ENCODE peak calls at places on chromosomes 5 and 9, in seven cellular contexts. One of them, this sample, is unnamed.

GRCh38 chr5:71830626-71831539 is 111.8 kb downstream of the CARTPT start:
- DNase-seq in adrenal gland: peak; percentile 88
- DNase-seq in D721Med: no peak
- DNase-seq in RWPE1: peak; percentile 48
- DNase-seq in DND-41: no peak
- DNase-seq in spleen: no peak
- DNase-seq in fibroblast of mammary gland: peak; percentile 87
- DNase-seq in this sample: no peak

GRCh38 chr5:123303802-123304201 is 119.4 kb downstream of the CEP120 start:
- DNase-seq in adrenal gland: no peak
- DNase-seq in D721Med: no peak
- DNase-seq in RWPE1: no peak
- DNase-seq in DND-41: no peak
- DNase-seq in spleen: no peak
- DNase-seq in fibroblast of mammary gland: no peak
- DNase-seq in this sample: no peak

GRCh38 chr5:115815693-115816225 is 700 bp downstream of the CDO1 start:
- DNase-seq in adrenal gland: peak; percentile 21
- DNase-seq in D721Med: no peak
- DNase-seq in RWPE1: no peak
- DNase-seq in DND-41: no peak
- DNase-seq in spleen: no peak
- DNase-seq in fibroblast of mammary gland: peak; percentile 21
- DNase-seq in this sample: no peak

GRCh38 chr9:131580358-131580757 is 35.0 kb downstream of the PRRT1B start:
- DNase-seq in adrenal gland: no peak
- DNase-seq in D721Med: no peak
- DNase-seq in RWPE1: no peak
- DNase-seq in DND-41: no peak
- DNase-seq in spleen: no peak
- DNase-seq in fibroblast of mammary gland: no peak
- DNase-seq in this sample: no peak

GRCh38 chr5:149174847-149175234 is 33.5 kb downstream of the ABLIM3 start:
- DNase-seq in adrenal gland: no peak
- DNase-seq in D721Med: no peak
- DNase-seq in RWPE1: no peak
- DNase-seq in DND-41: no peak
- DNase-seq in spleen: no peak
- DNase-seq in fibroblast of mammary gland: peak; percentile 59
- DNase-seq in this sample: no peak

GRCh38 chr5:136020383-136021015 is 8.3 kb upstream of the TGFBI start:
- DNase-seq in adrenal gland: no peak
- DNase-seq in D721Med: no peak
- DNase-seq in RWPE1: peak; percentile 98
- DNase-seq in DND-41: no peak
- DNase-seq in spleen: no peak
- DNase-seq in fibroblast of mammary gland: peak; percentile 99
- DNase-seq in this sample: no peak

GRCh38 chr9:83444110-83444509 is 94.1 kb downstream of the FRMD3 start:
- DNase-seq in adrenal gland: peak; percentile 63
- DNase-seq in D721Med: no peak
- DNase-seq in RWPE1: no peak
- DNase-seq in DND-41: no peak
- DNase-seq in spleen: no peak
- DNase-seq in fibroblast of mammary gland: peak; percentile 40
- DNase-seq in this sample: no peak

GRCh38 chr5:150406120-150407096 is 6.3 kb downstream of the CD74 start:
- DNase-seq in adrenal gland: no peak
- DNase-seq in D721Med: no peak
- DNase-seq in RWPE1: no peak
- DNase-seq in DND-41: no peak
- DNase-seq in spleen: no peak
- DNase-seq in fibroblast of mammary gland: no peak
- DNase-seq in this sample: no peak

GRCh38 chr9:35814106-35814840 is 569 bp downstream of the HINT2 start:
- DNase-seq in adrenal gland: peak; percentile 81
- DNase-seq in D721Med: no peak
- DNase-seq in RWPE1: peak; percentile 64
- DNase-seq in DND-41: peak; percentile 48
- DNase-seq in spleen: peak; percentile 92
- DNase-seq in fibroblast of mammary gland: peak; percentile 66
- DNase-seq in this sample: peak; percentile 14

GRCh38 chr9:77177894-77178794 is 810 bp downstream of the VPS13A start:
- DNase-seq in adrenal gland: peak; percentile 51
- DNase-seq in D721Med: no peak
- DNase-seq in RWPE1: peak; percentile 62
- DNase-seq in DND-41: peak; percentile 60
- DNase-seq in spleen: peak; percentile 89
- DNase-seq in fibroblast of mammary gland: peak; percentile 14
- DNase-seq in this sample: peak; percentile 44

GRCh38 chr5:141567513-141568117 is 51.2 kb downstream of the DIAPH1 start:
- DNase-seq in adrenal gland: no peak
- DNase-seq in D721Med: no peak
- DNase-seq in RWPE1: no peak
- DNase-seq in DND-41: no peak
- DNase-seq in spleen: no peak
- DNase-seq in fibroblast of mammary gland: peak; percentile 22
- DNase-seq in this sample: no peak

GRCh38 chr5:171250738-171251137 is 58.3 kb upstream of the TLX3 start:
- DNase-seq in adrenal gland: no peak
- DNase-seq in D721Med: no peak
- DNase-seq in RWPE1: no peak
- DNase-seq in DND-41: no peak
- DNase-seq in spleen: no peak
- DNase-seq in fibroblast of mammary gland: no peak
- DNase-seq in this sample: no peak

GRCh38 chr9:94912700-94913249 is 186.3 kb downstream of the AOPEP start:
- DNase-seq in adrenal gland: no peak
- DNase-seq in D721Med: no peak
- DNase-seq in RWPE1: peak; percentile 98
- DNase-seq in DND-41: no peak
- DNase-seq in spleen: no peak
- DNase-seq in fibroblast of mammary gland: peak; percentile 68
- DNase-seq in this sample: no peak

GRCh38 chr9:113187935-113188595 is 33.0 kb downstream of the FKBP15 start:
- DNase-seq in adrenal gland: peak; percentile 64
- DNase-seq in D721Med: no peak
- DNase-seq in RWPE1: peak; percentile 99
- DNase-seq in DND-41: no peak
- DNase-seq in spleen: peak; percentile 79
- DNase-seq in fibroblast of mammary gland: peak; percentile 95
- DNase-seq in this sample: no peak

GRCh38 chr9:12847591-12847990 is 72.8 kb downstream of the LURAP1L start:
- DNase-seq in adrenal gland: no peak
- DNase-seq in D721Med: no peak
- DNase-seq in RWPE1: no peak
- DNase-seq in DND-41: no peak
- DNase-seq in spleen: no peak
- DNase-seq in fibroblast of mammary gland: no peak
- DNase-seq in this sample: no peak

GRCh38 chr5:150561571-150562295 is 53.8 kb downstream of the NDST1 start:
- DNase-seq in adrenal gland: no peak
- DNase-seq in D721Med: no peak
- DNase-seq in RWPE1: no peak
- DNase-seq in DND-41: no peak
- DNase-seq in spleen: no peak
- DNase-seq in fibroblast of mammary gland: no peak
- DNase-seq in this sample: no peak

GRCh38 chr9:17906841-17907779 is 328.2 kb downstream of the SH3GL2 start:
- DNase-seq in adrenal gland: no peak
- DNase-seq in D721Med: no peak
- DNase-seq in RWPE1: no peak
- DNase-seq in DND-41: no peak
- DNase-seq in spleen: no peak
- DNase-seq in fibroblast of mammary gland: no peak
- DNase-seq in this sample: no peak

GRCh38 chr9:5441043-5441442 is 3.3 kb upstream of the PLGRKT start:
- DNase-seq in adrenal gland: no peak
- DNase-seq in D721Med: no peak
- DNase-seq in RWPE1: no peak
- DNase-seq in DND-41: no peak
- DNase-seq in spleen: no peak
- DNase-seq in fibroblast of mammary gland: peak; percentile 78
- DNase-seq in this sample: no peak

GRCh38 chr5:124706729-124707361 is 39.6 kb downstream of the ZNF608 start:
- DNase-seq in adrenal gland: no peak
- DNase-seq in D721Med: no peak
- DNase-seq in RWPE1: no peak
- DNase-seq in DND-41: no peak
- DNase-seq in spleen: no peak
- DNase-seq in fibroblast of mammary gland: peak; percentile 53
- DNase-seq in this sample: no peak

GRCh38 chr5:139593716-139594319 is 32.7 kb downstream of the UBE2D2 start:
- DNase-seq in adrenal gland: no peak
- DNase-seq in D721Med: no peak
- DNase-seq in RWPE1: peak; percentile 55
- DNase-seq in DND-41: no peak
- DNase-seq in spleen: no peak
- DNase-seq in fibroblast of mammary gland: peak; percentile 30
- DNase-seq in this sample: no peak

GRCh38 chr5:169131944-169132343 is 169.0 kb downstream of the SLIT3 start:
- DNase-seq in adrenal gland: no peak
- DNase-seq in D721Med: no peak
- DNase-seq in RWPE1: no peak
- DNase-seq in DND-41: no peak
- DNase-seq in spleen: no peak
- DNase-seq in fibroblast of mammary gland: no peak
- DNase-seq in this sample: no peak

DNA sequence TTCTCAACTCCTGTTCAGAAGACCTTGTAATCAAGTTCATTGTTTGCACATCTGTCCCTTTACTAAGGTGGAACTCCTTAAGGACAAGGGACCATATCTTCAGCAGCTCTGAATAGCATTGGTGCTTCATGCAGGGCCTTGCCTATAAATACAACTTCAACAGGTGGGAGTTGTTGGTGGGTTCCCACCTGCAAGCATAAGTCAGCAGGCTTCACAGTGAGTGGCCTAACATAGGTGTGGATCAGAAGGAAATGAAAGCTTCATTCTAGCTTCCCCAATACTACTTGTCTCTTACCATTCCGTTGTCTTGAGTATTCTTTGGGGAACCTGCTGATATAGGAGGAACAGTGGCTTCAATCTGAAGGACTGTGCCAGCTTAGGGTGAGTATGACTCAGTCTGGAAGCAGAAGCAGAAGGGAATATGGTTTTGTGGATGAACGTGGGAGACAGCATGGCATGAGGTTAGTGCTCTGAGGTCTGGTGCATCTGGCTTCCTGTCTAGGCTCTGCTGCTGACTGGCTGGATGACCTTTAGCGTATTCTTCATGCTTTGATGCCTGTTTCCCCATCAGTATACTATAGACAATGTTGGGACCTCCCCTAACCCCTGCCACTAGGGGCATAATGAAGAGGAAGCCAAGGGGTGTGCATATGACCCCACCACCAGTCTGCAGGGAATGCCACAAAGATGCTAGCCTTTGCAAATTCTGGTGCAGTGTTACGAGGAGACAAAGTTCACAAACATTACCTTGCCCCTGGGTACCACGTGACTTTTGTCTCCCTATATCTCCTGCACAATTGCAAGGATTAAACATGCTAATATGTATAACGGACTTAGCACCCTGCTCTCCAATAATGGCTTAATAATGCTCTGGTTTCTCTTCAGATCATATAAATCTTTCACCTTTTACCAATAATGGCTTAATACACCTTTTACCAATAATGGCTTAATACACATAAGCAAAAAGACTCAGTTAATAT is 192.3 kb downstream of the PALM2AKAP2 start:
- DNase-seq in adrenal gland: peak; percentile 18
- DNase-seq in D721Med: no peak
- DNase-seq in RWPE1: no peak
- DNase-seq in DND-41: no peak
- DNase-seq in spleen: no peak
- DNase-seq in fibroblast of mammary gland: no peak
- DNase-seq in this sample: no peak
- TF ChIP-seq CTCF in adrenal gland: no peak
- TF ChIP-seq CTCF in D721Med: no peak
- TF ChIP-seq CTCF in RWPE1: no peak
- TF ChIP-seq CTCF in DND-41: peak; percentile 43
- TF ChIP-seq CTCF in spleen: peak; percentile 48
- TF ChIP-seq CTCF in fibroblast of mammary gland: peak; percentile 1
- TF ChIP-seq CTCF in this sample: no peak

GRCh38 chr9:88571417-88571816 is 36.4 kb downstream of the NXNL2 start:
- DNase-seq in adrenal gland: no peak
- DNase-seq in D721Med: no peak
- DNase-seq in RWPE1: no peak
- DNase-seq in DND-41: no peak
- DNase-seq in spleen: no peak
- DNase-seq in fibroblast of mammary gland: no peak
- DNase-seq in this sample: no peak
- TF ChIP-seq CTCF in adrenal gland: no peak
- TF ChIP-seq CTCF in D721Med: no peak
- TF ChIP-seq CTCF in RWPE1: no peak
- TF ChIP-seq CTCF in DND-41: no peak
- TF ChIP-seq CTCF in spleen: no peak
- TF ChIP-seq CTCF in fibroblast of mammary gland: no peak
- TF ChIP-seq CTCF in this sample: no peak

GRCh38 chr5:68319316-68320093 is 103.9 kb downstream of the PIK3R1 start:
- DNase-seq in adrenal gland: peak; percentile 31
- DNase-seq in D721Med: no peak
- DNase-seq in RWPE1: no peak
- DNase-seq in DND-41: no peak
- DNase-seq in spleen: no peak
- DNase-seq in fibroblast of mammary gland: peak; percentile 80
- DNase-seq in this sample: no peak
- TF ChIP-seq CTCF in adrenal gland: no peak
- TF ChIP-seq CTCF in D721Med: no peak
- TF ChIP-seq CTCF in RWPE1: no peak
- TF ChIP-seq CTCF in DND-41: no peak
- TF ChIP-seq CTCF in spleen: no peak
- TF ChIP-seq CTCF in fibroblast of mammary gland: no peak
- TF ChIP-seq CTCF in this sample: no peak

GRCh38 chr9:136021891-136022681 is 60.9 kb upstream of the UBAC1 start:
- DNase-seq in adrenal gland: peak; percentile 12
- DNase-seq in D721Med: no peak
- DNase-seq in RWPE1: no peak
- DNase-seq in DND-41: no peak
- DNase-seq in spleen: no peak
- DNase-seq in fibroblast of mammary gland: no peak
- DNase-seq in this sample: no peak
- TF ChIP-seq CTCF in adrenal gland: no peak
- TF ChIP-seq CTCF in D721Med: no peak
- TF ChIP-seq CTCF in RWPE1: no peak
- TF ChIP-seq CTCF in DND-41: no peak
- TF ChIP-seq CTCF in spleen: no peak
- TF ChIP-seq CTCF in fibroblast of mammary gland: no peak
- TF ChIP-seq CTCF in this sample: no peak

GRCh38 chr5:133746834-133747233 is 134.5 kb upstream of the FSTL4 start:
- DNase-seq in adrenal gland: no peak
- DNase-seq in D721Med: no peak
- DNase-seq in RWPE1: no peak
- DNase-seq in DND-41: peak; percentile 24
- DNase-seq in spleen: no peak
- DNase-seq in fibroblast of mammary gland: no peak
- DNase-seq in this sample: no peak
- TF ChIP-seq CTCF in adrenal gland: no peak
- TF ChIP-seq CTCF in D721Med: no peak
- TF ChIP-seq CTCF in RWPE1: peak; percentile 19
- TF ChIP-seq CTCF in DND-41: peak; percentile 61
- TF ChIP-seq CTCF in spleen: no peak
- TF ChIP-seq CTCF in fibroblast of mammary gland: peak; percentile 11
- TF ChIP-seq CTCF in this sample: no peak

This sample was measured in CD8-positive, alpha-beta T cell.